ENCODE peak calls at places on chromosomes 5 and 9, in seven cellular contexts. O is activated naive CD4-positive, alpha-beta T cell treated with Interleukin-2 at 50 U/mL for 16 hours; E is EL; M is NCI-H1092; H is lower lobe of right lung; Q is endothelial cell; K is iris pigment epithelial cell. F is an unnamed sample.

GRCh38 chr9:135522931-135523330 is 1.7 kb downstream of the LCN1 start:
- DNase-seq in K (no peak), H (no peak), M (no peak), E (no peak), Q (no peak), O (no peak), F (no peak)

GRCh38 chr5:174589011-174589410 is 135.4 kb upstream of the MSX2 start:
- DNase-seq in E (peak), H (no peak), O (no peak), Q (no peak), M (no peak), K (no peak), F (no peak)

GRCh38 chr5:132425009-132425937 is 55.8 kb downstream of the SLC22A5 start:
- DNase-seq in M (no peak), K (peak), E (peak), Q (no peak), H (no peak), O (peak), F (no peak)

GRCh38 chr9:118023649-118024048 is 319.4 kb downstream of the TLR4 start:
- DNase-seq in O (no peak), K (no peak), E (no peak), M (no peak), Q (no peak), H (no peak), F (no peak)

GRCh38 chr5:36156619-36157018 is 4.7 kb downstream of the SKP2 start:
- DNase-seq in O (no peak), M (no peak), E (peak), K (peak), Q (no peak), H (no peak), F (no peak)

GRCh38 chr9:113509463-113509862 is 45.9 kb downstream of the RGS3 start:
- DNase-seq in Q (no peak), M (no peak), K (peak), H (no peak), E (peak), O (no peak), F (no peak)

GRCh38 chr9:115595951-115596742 is 478.2 kb upstream of the TNC start:
- DNase-seq in Q (no peak), O (no peak), E (peak), K (peak), H (no peak), M (no peak), F (no peak)

GRCh38 chr9:124697326-124698200 is 73.5 kb downstream of the NR6A1 start:
- DNase-seq in K (peak), Q (no peak), O (no peak), M (no peak), H (no peak), E (peak), F (no peak)

GRCh38 chr5:122067330-122067885 is 10.7 kb downstream of the LOX start:
- DNase-seq in H (no peak), E (peak), Q (no peak), K (no peak), O (no peak), M (no peak), F (no peak)

GRCh38 chr9:93092171-93092991 is 3.6 kb upstream of the CARD19 start:
- DNase-seq in K (no peak), E (no peak), H (peak), Q (no peak), M (no peak), O (no peak), F (no peak)

GRCh38 chr5:87410941-87411340 is 1.8 kb downstream of the CCNH start:
- DNase-seq in E (peak), Q (no peak), K (peak), H (no peak), O (no peak), M (no peak), F (no peak)

GRCh38 chr9:106753155-106753671 is 109.8 kb upstream of the ZNF462 start:
- DNase-seq in H (no peak), O (no peak), M (no peak), K (peak), E (no peak), Q (no peak), F (no peak)

GRCh38 chr5:91468643-91469422 is 85.7 kb upstream of the ARRDC3 start:
- DNase-seq in E (no peak), K (peak), Q (no peak), O (no peak), H (no peak), M (no peak), F (no peak)

GRCh38 chr5:91207248-91207647 is 175.9 kb downstream of the ARRDC3 start:
- DNase-seq in O (no peak), M (no peak), E (peak), K (peak), H (no peak), Q (no peak), F (no peak)

F was measured in HuH-7.5.